ENCODE peak calls at places on chromosomes 13 and 19, in six cellular contexts. O is choroid plexus epithelial cell, T is fibroblast of lung, C is neural progenitor cell, N is right atrium auricular region, V is fibroblast of pulmonary artery. W is an unnamed sample.
A peak's percentile ranks its signal among the peaks of the same experiment; 100 is the strongest.

GRCh38 chr13:110665491-110666254 is 40.2 kb downstream of the CARS2 start:
- DNase-seq in O (no peak), T (no peak), C (no peak), N (no peak), V (no peak), W (no peak)

GRCh38 chr13:46386426-46386995 is 541 bp downstream of the RUBCNL start:
- DNase-seq in O (no peak), T (peak; percentile 24), C (peak; percentile 44), N (no peak), V (no peak), W (no peak)

GRCh38 chr13:40137400-40137799 is 481.9 kb downstream of the COG6 start:
- DNase-seq in O (no peak), T (no peak), C (no peak), N (no peak), V (no peak), W (no peak)

GRCh38 chr19:51091126-51091525 is 8.4 kb upstream of the KLK14 start:
- DNase-seq in O (no peak), T (no peak), C (no peak), N (no peak), V (no peak), W (no peak)

GRCh38 chr19:45577111-45577905 is 7.3 kb downstream of the OPA3 start:
- DNase-seq in O (peak; percentile 97), T (peak; percentile 86), C (no peak), N (no peak), V (peak; percentile 87), W (no peak)

GRCh38 chr19:18763674-18764590 is 27.2 kb downstream of the COMP start:
- DNase-seq in O (no peak), T (no peak), C (no peak), N (no peak), V (no peak), W (no peak)

GRCh38 chr19:46791944-46792343 is 3.5 kb upstream of the SLC1A5 start:
- DNase-seq in O (no peak), T (no peak), C (no peak), N (no peak), V (no peak), W (no peak)

GRCh38 chr19:41325947-41326706 is 16.2 kb downstream of the CCDC97 start:
- DNase-seq in O (peak; percentile 84), T (peak; percentile 40), C (no peak), N (no peak), V (peak; percentile 62), W (peak; percentile 89)

GRCh38 chr13:76994281-76994680 is 2.4 kb downstream of the CLN5 start:
- DNase-seq in O (no peak), T (no peak), C (no peak), N (no peak), V (no peak), W (no peak)

GRCh38 chr19:48715681-48716171 is 3.8 kb downstream of the MAMSTR start:
- DNase-seq in O (no peak), T (no peak), C (no peak), N (no peak), V (no peak), W (no peak)

DNA sequence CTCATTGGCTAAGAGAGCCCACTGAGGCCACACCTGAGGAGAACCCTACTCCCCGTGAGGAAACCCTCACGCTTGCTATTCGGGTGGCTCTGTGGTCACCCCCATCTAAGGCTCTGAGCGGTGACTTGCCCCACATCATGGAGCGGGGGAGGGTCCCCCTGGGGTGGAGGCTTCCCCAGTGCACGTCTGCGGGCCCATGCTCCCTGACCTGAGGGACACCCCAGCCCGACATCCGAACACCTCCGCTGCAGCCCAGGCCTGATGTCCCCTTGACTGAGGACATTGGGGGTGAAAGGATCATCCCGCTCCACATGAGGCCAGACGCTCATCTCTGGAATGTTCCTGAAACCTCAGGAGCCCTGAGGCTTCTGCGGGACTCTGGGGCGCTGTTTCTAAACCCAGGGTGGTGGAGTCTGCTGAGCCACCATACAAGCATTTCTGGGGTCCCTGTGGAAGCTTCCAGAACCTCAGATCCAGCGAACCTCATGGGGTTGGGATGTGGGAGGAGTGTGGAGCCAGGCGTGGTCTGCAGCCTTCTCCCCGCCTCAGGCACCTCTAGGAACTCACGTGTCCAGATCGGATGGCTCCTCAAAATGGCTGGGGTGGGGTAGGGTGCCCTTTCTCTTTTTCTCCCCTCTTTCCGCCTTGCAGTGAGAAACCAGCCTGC is 19.9 kb downstream of the TMED1 start:
- DNase-seq in O (peak; percentile 59), T (no peak), C (no peak), N (no peak), V (no peak), W (no peak)
- TF ChIP-seq CTCF in O (no peak), T (no peak), C (no peak), N (no peak), V (no peak), W (no peak)

DNA sequence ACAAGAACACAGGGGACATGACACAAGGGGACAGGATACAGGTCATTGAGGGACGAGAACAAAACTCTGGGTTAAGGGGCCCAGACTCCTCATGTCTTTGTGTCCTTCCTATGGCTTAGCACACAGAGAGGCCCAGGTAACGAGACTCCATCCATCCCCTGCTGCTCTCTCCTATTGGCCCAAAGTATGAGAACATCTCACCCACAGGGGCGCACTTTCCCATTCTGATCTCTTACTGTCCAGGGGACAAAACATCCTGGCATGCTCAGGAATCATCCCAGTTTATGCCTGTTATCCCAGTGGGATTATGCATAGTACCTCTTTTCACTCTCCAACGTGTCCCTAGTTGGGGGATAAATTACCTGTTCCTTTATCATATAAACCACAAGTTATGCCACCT is 19.2 kb downstream of the C13orf42 start:
- DNase-seq in O (no peak), T (no peak), C (no peak), N (no peak), V (no peak), W (no peak)
- TF ChIP-seq CTCF in O (no peak), T (no peak), C (peak; percentile 13), N (no peak), V (no peak), W (no peak)

GRCh38 chr19:3073159-3073563 is 10.9 kb upstream of the TLE5 start:
- DNase-seq in O (peak; percentile 75), T (peak; percentile 89), C (no peak), N (no peak), V (peak; percentile 89), W (no peak)

GRCh38 chr19:3079578-3079977 is 14.6 kb upstream of the GNA11 start:
- DNase-seq in O (no peak), T (no peak), C (no peak), N (no peak), V (no peak), W (no peak)

GRCh38 chr19:3071764-3072163 is 9.5 kb upstream of the TLE5 start:
- DNase-seq in O (no peak), T (no peak), C (no peak), N (no peak), V (no peak), W (no peak)

GRCh38 chr19:3075605-3076431 is 13.5 kb upstream of the TLE5 start:
- DNase-seq in O (no peak), T (no peak), C (peak; percentile 74), N (no peak), V (no peak), W (no peak)

DNA sequence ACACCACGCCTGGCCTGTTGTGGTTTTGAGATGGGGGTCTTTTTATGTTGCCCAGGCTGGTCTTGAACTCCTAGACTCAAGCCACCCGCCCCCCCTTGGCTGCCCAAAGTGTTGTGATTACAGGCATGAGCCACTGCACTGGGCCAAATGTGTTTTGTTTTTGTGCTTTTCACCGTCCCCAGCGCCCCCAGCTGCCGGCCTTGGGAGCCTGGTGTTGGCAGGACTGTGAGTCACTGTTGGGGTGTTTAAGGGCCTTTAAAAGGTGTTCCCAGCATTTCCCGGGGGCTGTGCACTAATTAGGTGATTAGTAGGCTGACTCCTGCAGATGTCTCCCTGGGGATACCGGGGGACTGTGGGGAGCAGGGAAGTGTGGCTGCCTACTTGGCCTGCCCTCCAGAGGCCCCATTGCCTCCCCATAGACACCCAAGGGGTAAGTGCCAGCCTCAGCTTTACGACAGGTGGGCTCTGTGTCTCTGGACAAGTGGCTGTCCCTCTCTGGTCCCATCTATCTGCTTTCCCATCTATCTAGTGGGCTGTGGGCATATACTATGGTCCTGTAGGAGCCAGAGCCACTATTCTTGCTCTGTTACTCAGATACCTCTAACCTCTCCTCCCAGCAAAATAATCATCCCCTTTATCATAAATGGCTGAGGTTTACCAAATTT is 11.8 kb upstream of the TLE5 start:
- DNase-seq in O (peak; percentile 40), T (no peak), C (no peak), N (no peak), V (peak; percentile 45), W (no peak)
- TF ChIP-seq CTCF in O (peak; percentile 46), T (no peak), C (no peak), N (no peak), V (peak; percentile 33), W (no peak)

GRCh38 chr13:51935326-51936171 is 73.8 kb downstream of the CCDC70 start:
- DNase-seq in O (peak; percentile 9), T (no peak), C (peak; percentile 61), N (no peak), V (peak; percentile 14), W (no peak)
- TF ChIP-seq CTCF in O (peak; percentile 42), T (no peak), C (peak; percentile 58), N (no peak), V (peak; percentile 32), W (peak; percentile 23)